ENCODE peak calls at places on chromosome 17, in five cellular contexts. One of them, this sample, is unnamed.

GRCh38 chr17:39036009-39036408 is 68.8 kb upstream of the FBXO47 start:
- DNase-seq in CD4-positive, alpha-beta T cell: no peak
- DNase-seq in H54: no peak
- DNase-seq in CD8-positive, alpha-beta T cell: no peak
- DNase-seq in mucosa of descending colon: no peak
- DNase-seq in this sample: no peak

GRCh38 chr17:47982645-47983440 is 11.9 kb downstream of the CDK5RAP3 start:
- DNase-seq in CD8-positive, alpha-beta T cell: no peak
- DNase-seq in H54: no peak
- DNase-seq in CD4-positive, alpha-beta T cell: no peak
- DNase-seq in mucosa of descending colon: no peak
- DNase-seq in this sample: no peak

GRCh38 chr17:67718325-67718941 is 697 bp downstream of the NOL11 start:
- DNase-seq in CD4-positive, alpha-beta T cell: no peak
- DNase-seq in CD8-positive, alpha-beta T cell: peak
- DNase-seq in mucosa of descending colon: no peak
- DNase-seq in H54: peak
- DNase-seq in this sample: peak

GRCh38 chr17:65685110-65685509 is 123.7 kb upstream of the AXIN2 start:
- DNase-seq in H54: no peak
- DNase-seq in CD4-positive, alpha-beta T cell: no peak
- DNase-seq in CD8-positive, alpha-beta T cell: no peak
- DNase-seq in mucosa of descending colon: no peak
- DNase-seq in this sample: no peak

GRCh38 chr17:51362818-51363598 is 102.7 kb downstream of the UTP18 start:
- DNase-seq in mucosa of descending colon: no peak
- DNase-seq in CD8-positive, alpha-beta T cell: no peak
- DNase-seq in CD4-positive, alpha-beta T cell: no peak
- DNase-seq in H54: no peak
- DNase-seq in this sample: no peak

GRCh38 chr17:17196776-17197175 is 9.4 kb downstream of the PLD6 start:
- DNase-seq in mucosa of descending colon: no peak
- DNase-seq in H54: no peak
- DNase-seq in CD4-positive, alpha-beta T cell: no peak
- DNase-seq in CD8-positive, alpha-beta T cell: no peak
- DNase-seq in this sample: no peak

GRCh38 chr17:77354420-77354720 is 213.6 kb downstream of the SEC14L1 start:
- DNase-seq in CD4-positive, alpha-beta T cell: no peak
- DNase-seq in CD8-positive, alpha-beta T cell: no peak
- DNase-seq in mucosa of descending colon: no peak
- DNase-seq in H54: no peak
- DNase-seq in this sample: no peak

GRCh38 chr17:2302740-2303277 is 776 bp downstream of the SMG6 start:
- DNase-seq in H54: peak
- DNase-seq in mucosa of descending colon: no peak
- DNase-seq in CD8-positive, alpha-beta T cell: no peak
- DNase-seq in CD4-positive, alpha-beta T cell: no peak
- DNase-seq in this sample: no peak

GRCh38 chr17:21452377-21453143 is 76.4 kb downstream of the KCNJ12 start:
- DNase-seq in CD4-positive, alpha-beta T cell: no peak
- DNase-seq in mucosa of descending colon: peak
- DNase-seq in CD8-positive, alpha-beta T cell: peak
- DNase-seq in H54: no peak
- DNase-seq in this sample: peak

GRCh38 chr17:2542056-2542455 is 30.4 kb upstream of the METTL16 start:
- DNase-seq in mucosa of descending colon: no peak
- DNase-seq in CD4-positive, alpha-beta T cell: no peak
- DNase-seq in H54: no peak
- DNase-seq in CD8-positive, alpha-beta T cell: no peak
- DNase-seq in this sample: no peak

GRCh38 chr17:58252141-58252540 is 13.8 kb downstream of the LPO start:
- DNase-seq in CD8-positive, alpha-beta T cell: no peak
- DNase-seq in CD4-positive, alpha-beta T cell: no peak
- DNase-seq in H54: no peak
- DNase-seq in mucosa of descending colon: no peak
- DNase-seq in this sample: no peak

GRCh38 chr17:58577696-58578095 is 63.3 kb upstream of the MTMR4 start:
- DNase-seq in CD4-positive, alpha-beta T cell: peak
- DNase-seq in CD8-positive, alpha-beta T cell: peak
- DNase-seq in H54: peak
- DNase-seq in mucosa of descending colon: peak
- DNase-seq in this sample: peak

GRCh38 chr17:32497431-32498205 is 10.8 kb downstream of the CDK5R1 start:
- DNase-seq in CD8-positive, alpha-beta T cell: no peak
- DNase-seq in mucosa of descending colon: no peak
- DNase-seq in H54: no peak
- DNase-seq in CD4-positive, alpha-beta T cell: no peak
- DNase-seq in this sample: peak

GRCh38 chr17:31688704-31689103 is 170.3 kb downstream of the COPRS start:
- DNase-seq in mucosa of descending colon: no peak
- DNase-seq in CD8-positive, alpha-beta T cell: no peak
- DNase-seq in CD4-positive, alpha-beta T cell: no peak
- DNase-seq in H54: no peak
- DNase-seq in this sample: no peak

GRCh38 chr17:17416007-17416399 is 60.8 kb upstream of the MED9 start:
- DNase-seq in CD4-positive, alpha-beta T cell: no peak
- DNase-seq in CD8-positive, alpha-beta T cell: no peak
- DNase-seq in mucosa of descending colon: no peak
- DNase-seq in H54: peak
- DNase-seq in this sample: peak

GRCh38 chr17:78474631-78475146 is 96.2 kb downstream of the PGS1 start:
- DNase-seq in H54: no peak
- DNase-seq in CD4-positive, alpha-beta T cell: no peak
- DNase-seq in CD8-positive, alpha-beta T cell: peak
- DNase-seq in mucosa of descending colon: no peak
- DNase-seq in this sample: no peak

GRCh38 chr17:59423137-59423703 is 91.8 kb downstream of the YPEL2 start:
- DNase-seq in H54: peak
- DNase-seq in CD8-positive, alpha-beta T cell: no peak
- DNase-seq in mucosa of descending colon: no peak
- DNase-seq in CD4-positive, alpha-beta T cell: no peak
- DNase-seq in this sample: peak

This sample was measured in mesenchymal stem cell.